ENCODE peak calls at places on chromosomes 16 and 17, in seven cellular contexts. One of them, this sample, is unnamed.

GRCh38 chr17:66900126-66901010 is 64.1 kb upstream of the CACNG4 start:
- DNase-seq in tibial artery: no peak
- DNase-seq in HEK293T: no peak
- DNase-seq in iris pigment epithelial cell: no peak
- DNase-seq in KG1: no peak
- DNase-seq in esophagus squamous epithelium: no peak
- DNase-seq in fibroblast of lung: peak
- DNase-seq in this sample: no peak

GRCh38 chr17:19719365-19720209 is 3.2 kb upstream of the SLC47A2 start:
- DNase-seq in tibial artery: no peak
- DNase-seq in HEK293T: no peak
- DNase-seq in iris pigment epithelial cell: no peak
- DNase-seq in KG1: no peak
- DNase-seq in esophagus squamous epithelium: no peak
- DNase-seq in fibroblast of lung: no peak
- DNase-seq in this sample: no peak

GRCh38 chr17:5788266-5788900 is 204.1 kb upstream of the NLRP1 start:
- DNase-seq in tibial artery: no peak
- DNase-seq in HEK293T: no peak
- DNase-seq in iris pigment epithelial cell: peak
- DNase-seq in KG1: no peak
- DNase-seq in esophagus squamous epithelium: no peak
- DNase-seq in fibroblast of lung: peak
- DNase-seq in this sample: no peak

GRCh38 chr17:3621146-3621720 is 12.0 kb upstream of the TRPV1 start:
- DNase-seq in tibial artery: no peak
- DNase-seq in HEK293T: no peak
- DNase-seq in iris pigment epithelial cell: no peak
- DNase-seq in KG1: no peak
- DNase-seq in esophagus squamous epithelium: no peak
- DNase-seq in fibroblast of lung: no peak
- DNase-seq in this sample: no peak

GRCh38 chr17:75084039-75084660 is 3.6 kb upstream of the SLC16A5 start:
- DNase-seq in tibial artery: no peak
- DNase-seq in HEK293T: no peak
- DNase-seq in iris pigment epithelial cell: no peak
- DNase-seq in KG1: no peak
- DNase-seq in esophagus squamous epithelium: no peak
- DNase-seq in fibroblast of lung: no peak
- DNase-seq in this sample: no peak

GRCh38 chr17:73255671-73256181 is 6.0 kb downstream of the CPSF4L start:
- DNase-seq in tibial artery: no peak
- DNase-seq in HEK293T: peak
- DNase-seq in iris pigment epithelial cell: peak
- DNase-seq in KG1: peak
- DNase-seq in esophagus squamous epithelium: no peak
- DNase-seq in fibroblast of lung: peak
- DNase-seq in this sample: no peak

GRCh38 chr16:75620326-75621169 is 2.5 kb downstream of the ADAT1 start:
- DNase-seq in tibial artery: no peak
- DNase-seq in HEK293T: no peak
- DNase-seq in iris pigment epithelial cell: no peak
- DNase-seq in KG1: no peak
- DNase-seq in esophagus squamous epithelium: no peak
- DNase-seq in fibroblast of lung: no peak
- DNase-seq in this sample: no peak

GRCh38 chr16:13056607-13057006 is 155.2 kb downstream of the SHISA9 start:
- DNase-seq in tibial artery: no peak
- DNase-seq in HEK293T: no peak
- DNase-seq in iris pigment epithelial cell: no peak
- DNase-seq in KG1: no peak
- DNase-seq in esophagus squamous epithelium: no peak
- DNase-seq in fibroblast of lung: no peak
- DNase-seq in this sample: no peak

GRCh38 chr17:73342549-73343167 is 30.9 kb upstream of the CDC42EP4 start:
- DNase-seq in tibial artery: no peak
- DNase-seq in HEK293T: no peak
- DNase-seq in iris pigment epithelial cell: peak
- DNase-seq in KG1: no peak
- DNase-seq in esophagus squamous epithelium: no peak
- DNase-seq in fibroblast of lung: peak
- DNase-seq in this sample: no peak

GRCh38 chr16:81626181-81626674 is 152.9 kb upstream of the PLCG2 start:
- DNase-seq in tibial artery: no peak
- DNase-seq in HEK293T: no peak
- DNase-seq in iris pigment epithelial cell: no peak
- DNase-seq in KG1: no peak
- DNase-seq in esophagus squamous epithelium: no peak
- DNase-seq in fibroblast of lung: peak
- DNase-seq in this sample: no peak

GRCh38 chr17:68556551-68556950 is 44.3 kb downstream of the PRKAR1A start:
- DNase-seq in tibial artery: no peak
- DNase-seq in HEK293T: no peak
- DNase-seq in iris pigment epithelial cell: no peak
- DNase-seq in KG1: no peak
- DNase-seq in esophagus squamous epithelium: no peak
- DNase-seq in fibroblast of lung: no peak
- DNase-seq in this sample: no peak

GRCh38 chr17:73334771-73335513 is 23.1 kb upstream of the CDC42EP4 start:
- DNase-seq in tibial artery: no peak
- DNase-seq in HEK293T: no peak
- DNase-seq in iris pigment epithelial cell: no peak
- DNase-seq in KG1: no peak
- DNase-seq in esophagus squamous epithelium: no peak
- DNase-seq in fibroblast of lung: no peak
- DNase-seq in this sample: no peak

This sample was measured in GM04503.